ENCODE peak calls at places on chromosomes 5 and 9, in four cellular contexts. K is cardiac fibroblast, L is BE2C, U is mammary epithelial cell. Q is an unnamed sample.

GRCh38 chr5:141478321-141478945 is 2.7 kb downstream of the PCDHGC3 start:
- DNase-seq in K (no peak), L (no peak), U (peak; percentile 78), Q (no peak)

GRCh38 chr9:72599874-72600534 is 78.6 kb downstream of the TMC1 start:
- DNase-seq in K (no peak), L (no peak), U (no peak), Q (no peak)

GRCh38 chr5:77326986-77327734 is 116.7 kb downstream of the PDE8B start:
- DNase-seq in K (no peak), L (no peak), U (no peak), Q (no peak)

GRCh38 chr5:139686919-139687421 is 38.8 kb downstream of the CXXC5 start:
- DNase-seq in K (no peak), L (no peak), U (no peak), Q (no peak)

GRCh38 chr5:108858959-108859358 is 111.3 kb downstream of the FER start:
- DNase-seq in K (peak; percentile 71), L (no peak), U (peak; percentile 10), Q (peak; percentile 9)

GRCh38 chr5:142385194-142385593 is 60.4 kb upstream of the SPRY4 start:
- DNase-seq in K (peak; percentile 80), L (no peak), U (no peak), Q (peak; percentile 80)

GRCh38 chr5:40736103-40736875 is 19.5 kb downstream of the TTC33 start:
- DNase-seq in K (peak; percentile 83), L (no peak), U (peak; percentile 55), Q (peak; percentile 82)

GRCh38 chr9:137484551-137485315 is 25.6 kb upstream of the NSMF start:
- DNase-seq in K (no peak), L (peak; percentile 22), U (no peak), Q (no peak)

GRCh38 chr5:99005506-99005905 is 76.7 kb upstream of the CHD1 start:
- DNase-seq in K (no peak), L (peak; percentile 93), U (no peak), Q (no peak)

GRCh38 chr5:180213256-180213600 is 4.2 kb upstream of the RASGEF1C start:
- DNase-seq in K (no peak), L (no peak), U (no peak), Q (no peak)

GRCh38 chr5:172490739-172491461 is 36.6 kb upstream of the SH3PXD2B start:
- DNase-seq in K (no peak), L (no peak), U (peak; percentile 65), Q (no peak)

GRCh38 chr9:88342246-88342645 is 46.0 kb upstream of the SPIN1 start:
- DNase-seq in K (peak; percentile 31), L (no peak), U (peak; percentile 25), Q (no peak)

GRCh38 chr9:121510766-121511555 is 11.3 kb upstream of the GGTA1 start:
- DNase-seq in K (peak; percentile 30), L (no peak), U (no peak), Q (peak; percentile 33)

GRCh38 chr9:8186553-8186952 is 387.0 kb upstream of the DMAC1 start:
- DNase-seq in K (no peak), L (no peak), U (no peak), Q (no peak)

GRCh38 chr5:165457854-165458481 is 1952.5 kb downstream of the MAT2B start:
- DNase-seq in K (peak; percentile 14), L (peak; percentile 33), U (peak; percentile 33), Q (no peak)

GRCh38 chr9:127438394-127438793 is 12.8 kb downstream of the RPL12 start:
- DNase-seq in K (no peak), L (no peak), U (no peak), Q (no peak)

GRCh38 chr9:38339496-38339895 is 53.0 kb upstream of the ALDH1B1 start:
- DNase-seq in K (peak; percentile 46), L (no peak), U (no peak), Q (peak; percentile 83)

DNA sequence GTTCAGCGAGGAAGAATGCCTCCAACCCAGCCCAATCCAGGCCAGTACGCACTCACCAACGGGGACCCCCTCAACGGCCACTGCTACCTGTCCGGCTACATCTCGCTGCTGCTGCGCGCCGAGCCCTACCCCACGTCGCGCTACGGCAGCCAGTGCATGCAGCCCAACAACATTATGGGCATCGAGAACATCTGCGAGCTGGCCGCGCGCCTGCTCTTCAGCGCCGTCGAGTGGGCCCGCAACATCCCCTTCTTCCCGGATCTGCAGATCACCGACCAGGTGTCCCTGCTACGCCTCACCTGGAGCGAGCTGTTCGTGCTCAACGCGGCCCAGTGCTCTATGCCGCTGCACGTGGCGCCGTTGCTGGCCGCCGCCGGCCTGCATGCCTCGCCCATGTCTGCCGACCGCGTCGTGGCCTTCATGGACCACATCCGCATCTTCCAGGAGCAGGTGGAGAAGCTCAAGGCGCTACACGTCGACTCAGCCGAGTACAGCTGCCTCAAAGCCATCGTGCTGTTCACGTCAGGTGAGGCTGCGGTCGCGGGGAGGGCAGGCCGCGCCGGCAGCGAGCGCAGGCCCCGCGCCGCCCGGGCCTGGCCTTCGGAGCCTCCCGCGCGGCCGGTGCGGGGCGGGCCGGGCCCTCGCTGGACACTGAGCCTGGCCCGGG is 5.0 kb downstream of the NR2F1 start:
- DNase-seq in K (no peak), L (no peak), U (no peak), Q (no peak)
- H3K4me3 ChIP-seq in K (peak overlapping the region; percentile 43), L (no peak overlapping the region), U (no peak overlapping the region), Q (no peak overlapping the region)

GRCh38 chr5:38751103-38751502 is 94.7 kb upstream of the OSMR start:
- DNase-seq in K (peak; percentile 16), L (peak; percentile 18), U (no peak), Q (no peak)
- TF ChIP-seq CTCF in K (peak; percentile 18), L (peak; percentile 51), U (no peak), Q (no peak)

GRCh38 chr5:74865293-74865798 is 841 bp downstream of the FAM169A start:
- DNase-seq in K (no peak), L (no peak), U (no peak), Q (no peak)

GRCh38 chr5:74865799-74866652 is at the start of gene FAM169A:
- DNase-seq in K (peak; percentile 6), L (peak; percentile 62), U (peak; percentile 65), Q (peak; percentile 13)

GRCh38 chr5:74866653-74867162 is 521 bp upstream of the FAM169A start:
- DNase-seq in K (no peak), L (no peak), U (no peak), Q (peak; percentile 10)

GRCh38 chr5:74863726-74864125 is 2.5 kb downstream of the FAM169A start:
- DNase-seq in K (no peak), L (no peak), U (peak; percentile 38), Q (no peak)

GRCh38 chr5:74864823-74865222 is 1.4 kb downstream of the FAM169A start:
- DNase-seq in K (peak; percentile 8), L (no peak), U (no peak), Q (peak; percentile 15)
- H3K4me3 ChIP-seq in K (no peak overlapping the region), L (no peak overlapping the region), U (peak overlapping the region; percentile 64), Q (no peak overlapping the region)

GRCh38 chr5:74640450-74641013 is at the start of gene ENC1:
- DNase-seq in K (peak; percentile 90), L (peak; percentile 94), U (peak; percentile 88), Q (peak; percentile 90)
- TF ChIP-seq CTCF in K (peak; percentile 39), L (peak; percentile 41), U (peak; percentile 59), Q (peak; percentile 44)

DNA sequence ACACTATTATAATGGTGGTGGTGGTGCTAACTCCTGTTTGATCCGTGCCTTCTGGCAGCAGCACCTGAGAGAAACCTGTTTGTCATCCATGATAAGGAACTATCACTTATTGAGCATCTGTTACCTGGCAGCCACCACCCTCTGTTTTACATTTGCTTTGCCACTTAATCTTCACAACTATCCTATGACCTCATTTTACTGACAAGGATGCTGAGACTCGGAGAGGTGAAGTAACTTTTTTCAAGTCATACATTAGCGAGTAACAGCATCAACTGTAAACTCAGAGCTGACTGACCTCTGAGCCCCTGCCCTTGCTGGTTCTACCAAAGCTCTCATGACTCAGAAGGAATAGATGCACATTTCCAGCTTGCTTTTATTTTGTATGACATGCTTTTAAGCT is 81.1 kb downstream of the EGFLAM start:
- DNase-seq in K (no peak), L (no peak), U (no peak), Q (no peak)
- H3K4me3 ChIP-seq in K (no peak overlapping the region), L (no peak overlapping the region), U (no peak overlapping the region), Q (no peak overlapping the region)

DNA sequence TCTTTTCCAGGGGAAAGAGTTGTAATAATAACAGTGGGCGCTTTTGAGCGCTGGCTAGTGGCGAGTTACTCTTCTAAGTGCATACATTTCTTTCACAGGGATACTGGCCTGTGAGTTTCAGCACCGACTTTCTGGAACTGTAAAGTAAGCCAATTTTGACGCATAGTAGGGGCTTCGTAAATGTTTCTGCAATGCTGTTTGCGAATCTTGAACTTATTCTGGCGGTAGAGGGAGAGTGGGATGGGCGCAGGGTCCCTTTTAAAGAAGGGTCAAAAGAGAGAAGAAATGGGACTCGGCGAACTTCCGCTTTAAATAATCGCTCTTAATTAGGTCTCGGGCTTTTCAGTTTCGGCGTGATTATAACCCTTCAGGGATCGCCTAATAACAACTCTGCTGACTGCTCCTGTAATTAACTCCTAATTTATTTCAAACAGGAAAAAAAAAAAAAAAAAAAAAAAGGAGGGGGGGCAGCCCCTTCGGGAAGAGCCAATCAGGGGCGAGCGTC is 351 bp upstream of the MSX2 start:
- DNase-seq in K (no peak), L (peak; percentile 32), U (peak; percentile 34), Q (no peak)
- TF ChIP-seq CTCF in K (no peak), L (no peak), U (peak; percentile 1), Q (no peak)

Q was measured in foreskin fibroblast.